ENCODE peak calls at places on chromosomes 3 and 15, in six cellular contexts. P is IMR-90, X is mesenchymal stem cell, M is neuronal stem cell, Q is H1, L is trophoblast cell. S is an unnamed sample.

GRCh38 chr3:9913601-9914000 is 3.3 kb upstream of the IL17RC start:
- DNase-seq in P (no peak), X (no peak), M (no peak), Q (no peak), L (no peak), S (no peak)

GRCh38 chr3:31093608-31093990 is 199.1 kb upstream of the GADL1 start:
- DNase-seq in P (no peak), X (no peak), M (no peak), Q (no peak), L (no peak), S (no peak)

GRCh38 chr3:38314112-38314766 is 32.1 kb downstream of the SLC22A14 start:
- DNase-seq in P (no peak), X (peak), M (peak), Q (no peak), L (no peak), S (no peak)

GRCh38 chr3:172726370-172726769 is 15.5 kb upstream of the NCEH1 start:
- DNase-seq in P (peak), X (peak), M (no peak), Q (no peak), L (no peak), S (no peak)

GRCh38 chr3:5039585-5039984 is 60.3 kb downstream of the BHLHE40 start:
- DNase-seq in P (no peak), X (no peak), M (no peak), Q (no peak), L (no peak), S (no peak)

GRCh38 chr3:148999806-149000205 is 8.5 kb downstream of the GYG1 start:
- DNase-seq in P (peak), X (no peak), M (no peak), Q (no peak), L (peak), S (no peak)

GRCh38 chr15:58551764-58552504 is 120.1 kb downstream of the LIPC start:
- DNase-seq in P (peak), X (peak), M (no peak), Q (no peak), L (peak), S (no peak)

GRCh38 chr3:43770426-43771103 is 79.8 kb downstream of the ABHD5 start:
- DNase-seq in P (no peak), X (peak), M (no peak), Q (no peak), L (no peak), S (no peak)

GRCh38 chr15:57703387-57703786 is 3.1 kb upstream of the POLR2M start:
- DNase-seq in P (no peak), X (peak), M (no peak), Q (no peak), L (no peak), S (no peak)

GRCh38 chr3:127043731-127044510 is 61.0 kb downstream of the PLXNA1 start:
- DNase-seq in P (no peak), X (no peak), M (no peak), Q (no peak), L (no peak), S (no peak)

GRCh38 chr3:111616417-111617105 is 21.4 kb upstream of the ZBED2 start:
- DNase-seq in P (peak), X (no peak), M (no peak), Q (no peak), L (no peak), S (no peak)

GRCh38 chr3:73813291-73813977 is 188.7 kb upstream of the PDZRN3 start:
- DNase-seq in P (no peak), X (peak), M (no peak), Q (no peak), L (no peak), S (no peak)

GRCh38 chr3:146679995-146680394 is 74.8 kb upstream of the PLSCR5 start:
- DNase-seq in P (no peak), X (no peak), M (no peak), Q (no peak), L (no peak), S (no peak)

GRCh38 chr3:137020315-137020714 is 62.5 kb downstream of the IL20RB start:
- DNase-seq in P (peak), X (no peak), M (no peak), Q (no peak), L (no peak), S (no peak)

GRCh38 chr15:31158858-31159569 is 57.5 kb upstream of the TRPM1 start:
- DNase-seq in P (no peak), X (no peak), M (no peak), Q (no peak), L (peak), S (no peak)

GRCh38 chr3:38455639-38456430 is 2.1 kb downstream of the ACVR2B start:
- DNase-seq in P (peak), X (peak), M (no peak), Q (peak), L (no peak), S (no peak)

GRCh38 chr3:49296781-49297420 is 19.9 kb upstream of the C3orf62 start:
- DNase-seq in P (no peak), X (no peak), M (no peak), Q (no peak), L (no peak), S (no peak)

GRCh38 chr3:194140520-194141414 is 4.8 kb downstream of the HES1 start:
- DNase-seq in P (no peak), X (peak), M (peak), Q (no peak), L (peak), S (peak)

GRCh38 chr3:16455001-16455400 is 58.5 kb downstream of the RFTN1 start:
- DNase-seq in P (no peak), X (no peak), M (no peak), Q (no peak), L (no peak), S (no peak)

GRCh38 chr15:59549826-59550225 is 61.8 kb upstream of the GCNT3 start:
- DNase-seq in P (no peak), X (no peak), M (no peak), Q (no peak), L (no peak), S (no peak)

GRCh38 chr3:157128771-157129671 is 30.9 kb downstream of the CCNL1 start:
- DNase-seq in P (peak), X (peak), M (no peak), Q (no peak), L (peak), S (no peak)

GRCh38 chr3:188227442-188227841 is 73.5 kb downstream of the LPP start:
- DNase-seq in P (no peak), X (no peak), M (no peak), Q (no peak), L (no peak), S (no peak)

GRCh38 chr3:128343287-128344045 is 123.2 kb downstream of the DNAJB8 start:
- DNase-seq in P (peak), X (peak), M (no peak), Q (no peak), L (peak), S (peak)

GRCh38 chr15:74202461-74203401 is at the start of gene STRA6:
- DNase-seq in P (no peak), X (peak), M (peak), Q (peak), L (no peak), S (peak)

GRCh38 chr3:30435950-30436349 is 170.5 kb upstream of the TGFBR2 start:
- DNase-seq in P (no peak), X (no peak), M (no peak), Q (no peak), L (no peak), S (no peak)

GRCh38 chr3:37935290-37935668 is 55.3 kb upstream of the VILL start:
- DNase-seq in P (peak), X (peak), M (no peak), Q (no peak), L (no peak), S (no peak)

GRCh38 chr3:152213086-152213674 is 55.5 kb upstream of the MBNL1 start:
- DNase-seq in P (no peak), X (peak), M (no peak), Q (no peak), L (no peak), S (no peak)

GRCh38 chr3:123351396-123351945 is 97.4 kb downstream of the ADCY5 start:
- DNase-seq in P (no peak), X (no peak), M (no peak), Q (no peak), L (no peak), S (no peak)

GRCh38 chr3:180989291-180990163 is at the start of gene DNAJC19:
- DNase-seq in P (peak), X (peak), M (peak), Q (peak), L (peak), S (peak)

GRCh38 chr15:77589839-77590238 is 42.9 kb downstream of the LINGO1 start:
- DNase-seq in P (no peak), X (no peak), M (no peak), Q (no peak), L (no peak), S (no peak)

GRCh38 chr15:45326776-45327175 is 51.6 kb downstream of the GATM start:
- DNase-seq in P (no peak), X (no peak), M (no peak), Q (no peak), L (no peak), S (no peak)

GRCh38 chr15:78708713-78709112 is 67.7 kb upstream of the CHRNB4 start:
- DNase-seq in P (no peak), X (no peak), M (no peak), Q (no peak), L (no peak), S (no peak)

GRCh38 chr15:83320404-83320803 is 35.9 kb upstream of the BNC1 start:
- DNase-seq in P (peak), X (peak), M (no peak), Q (no peak), L (no peak), S (no peak)

GRCh38 chr15:23572844-23573243 is 7.4 kb downstream of the MKRN3 start:
- DNase-seq in P (no peak), X (no peak), M (no peak), Q (no peak), L (no peak), S (no peak)

GRCh38 chr3:25495726-25496125 is 67.7 kb downstream of the RARB start:
- DNase-seq in P (no peak), X (no peak), M (no peak), Q (no peak), L (peak), S (no peak)

GRCh38 chr3:181886676-181887075 is 175.0 kb downstream of the SOX2 start:
- DNase-seq in P (no peak), X (no peak), M (no peak), Q (no peak), L (no peak), S (no peak)

GRCh38 chr15:41180206-41180789 is 50.3 kb downstream of the EXD1 start:
- DNase-seq in P (peak), X (no peak), M (no peak), Q (no peak), L (no peak), S (no peak)

GRCh38 chr3:55549172-55549571 is 62.1 kb upstream of the WNT5A start:
- DNase-seq in P (peak), X (peak), M (no peak), Q (no peak), L (no peak), S (no peak)
- H4K91ac ChIP-seq in P (no peak), X (no peak), M (no peak), Q (no peak), L (no peak), S (no peak)

DNA sequence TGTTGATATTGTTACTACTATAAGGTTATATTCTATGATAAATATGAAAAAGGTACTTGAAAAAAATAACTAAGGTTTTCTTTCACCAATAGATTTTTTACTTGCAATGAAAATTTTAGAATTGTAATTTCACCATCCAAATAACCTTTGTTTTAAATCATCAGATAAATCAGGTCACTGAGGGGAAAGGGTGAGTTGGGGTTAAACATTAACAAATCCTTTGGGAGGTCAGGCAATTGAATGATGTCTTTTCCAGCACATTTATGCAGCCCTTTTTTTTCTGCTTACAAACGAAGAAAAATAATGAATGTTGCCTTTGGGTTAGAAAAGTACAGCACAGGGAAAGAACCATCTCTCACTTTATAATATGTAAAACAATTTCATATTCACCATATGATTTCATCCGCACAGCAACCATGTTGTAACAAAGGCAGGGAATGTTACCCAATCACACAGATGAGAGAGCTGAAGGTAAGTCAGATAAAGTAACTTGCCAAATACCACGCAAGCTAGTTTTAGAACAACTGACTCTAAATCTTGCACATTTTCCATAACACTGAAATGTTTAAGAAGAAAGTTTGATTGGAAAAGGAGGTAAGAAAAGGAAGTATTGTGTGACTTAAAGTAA is 151.3 kb downstream of the FGF12 start:
- DNase-seq in P (no peak), X (no peak), M (no peak), Q (no peak), L (no peak), S (no peak)
- H4K91ac ChIP-seq in P (no peak), X (no peak), M (no peak), Q (no peak), L (no peak), S (no peak)

GRCh38 chr3:58800032-58800431 is 133.5 kb upstream of the FAM3D start:
- DNase-seq in P (no peak), X (no peak), M (no peak), Q (no peak), L (no peak), S (no peak)

GRCh38 chr3:58798312-58798711 is 131.7 kb upstream of the FAM3D start:
- DNase-seq in P (no peak), X (no peak), M (no peak), Q (no peak), L (peak), S (no peak)

GRCh38 chr3:58801541-58801940 is 135.0 kb upstream of the FAM3D start:
- DNase-seq in P (no peak), X (no peak), M (no peak), Q (no peak), L (no peak), S (no peak)

GRCh38 chr3:58799271-58799670 is 132.7 kb upstream of the FAM3D start:
- DNase-seq in P (no peak), X (no peak), M (no peak), Q (no peak), L (no peak), S (no peak)

GRCh38 chr3:58800940-58801339 is 134.4 kb upstream of the FAM3D start:
- DNase-seq in P (no peak), X (no peak), M (no peak), Q (no peak), L (no peak), S (no peak)
- H4K91ac ChIP-seq in P (no peak), X (no peak), M (no peak), Q (no peak), L (no peak), S (no peak)

GRCh38 chr3:99624536-99625236 is 13.7 kb upstream of the COL8A1 start:
- DNase-seq in P (no peak), X (no peak), M (no peak), Q (no peak), L (no peak), S (no peak)

GRCh38 chr3:99620976-99621375 is 17.4 kb upstream of the COL8A1 start:
- DNase-seq in P (peak), X (peak), M (no peak), Q (no peak), L (peak), S (no peak)

GRCh38 chr3:99625237-99625622 is 13.2 kb upstream of the COL8A1 start:
- DNase-seq in P (no peak), X (no peak), M (no peak), Q (no peak), L (peak), S (no peak)

GRCh38 chr3:99614768-99615167 is 23.6 kb upstream of the COL8A1 start:
- DNase-seq in P (no peak), X (no peak), M (no peak), Q (no peak), L (no peak), S (no peak)

GRCh38 chr3:99620077-99620476 is 18.3 kb upstream of the COL8A1 start:
- DNase-seq in P (no peak), X (no peak), M (no peak), Q (no peak), L (peak), S (no peak)
- H4K91ac ChIP-seq in P (no peak), X (no peak), M (no peak), Q (no peak), L (no peak), S (no peak)

DNA sequence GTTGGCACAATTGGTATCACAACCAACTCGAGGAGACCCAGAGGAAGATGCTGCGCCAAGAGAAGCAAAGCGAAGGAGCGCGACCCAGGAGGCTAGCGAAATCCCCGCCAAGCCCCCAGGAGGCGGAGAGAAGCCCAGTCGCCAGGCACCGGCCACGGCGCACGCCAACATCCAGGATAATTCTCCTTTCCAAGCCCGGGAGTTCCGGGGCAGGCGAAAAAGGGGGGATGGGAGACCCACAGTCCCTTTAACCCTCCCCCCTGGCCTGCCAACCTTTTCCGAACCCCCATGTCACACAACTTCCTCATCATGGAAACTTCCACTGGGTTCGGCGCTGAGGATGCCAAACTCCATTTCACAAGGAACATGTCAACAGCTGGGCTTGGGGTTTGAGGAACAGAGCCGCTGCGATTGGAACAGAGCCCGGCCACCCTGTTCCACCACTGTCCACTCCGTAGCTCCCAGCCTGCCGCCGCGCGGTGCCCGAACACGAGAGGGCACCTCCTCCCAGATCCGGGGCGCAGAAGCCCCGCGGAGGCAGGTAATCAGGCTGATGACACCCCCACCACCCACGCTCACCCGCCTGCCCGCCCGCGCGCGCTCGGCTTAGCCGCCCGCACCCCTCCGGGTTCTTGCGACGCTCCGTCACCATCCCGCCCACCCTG is 567 bp downstream of the THRB start:
- DNase-seq in P (no peak), X (peak), M (peak), Q (no peak), L (peak), S (peak)
- H4K91ac ChIP-seq in P (no peak), X (peak), M (no peak), Q (no peak), L (peak), S (no peak)

S was measured in H9.